ENCODE peak calls at places on chromosome 17, in seven cellular contexts. One of them, this sample, is unnamed.
A peak's percentile ranks its signal among the peaks of the same experiment; 100 is the strongest.

GRCh38 chr17:13306310-13306962 is 288.6 kb upstream of the ELAC2 start:
- DNase-seq in OCI-M1: peak; percentile 98
- DNase-seq in right atrium auricular region: no peak
- DNase-seq in activated CD4-positive, alpha-beta T cell treated with anti-CD3 and anti-CD28 coated beads, Interleukin-2, amount 10 ng/mL, durations not matched to agents 24 days and 14 days: peak; percentile 59
- DNase-seq in NCI-H446: no peak
- DNase-seq in stomach: no peak
- DNase-seq in IMR-90: peak; percentile 84
- DNase-seq in this sample: no peak

GRCh38 chr17:74605361-74605760 is 13.3 kb upstream of the CD300LD start:
- DNase-seq in OCI-M1: no peak
- DNase-seq in right atrium auricular region: peak; percentile 65
- DNase-seq in NCI-H446: peak; percentile 12
- DNase-seq in IMR-90: peak; percentile 41
- DNase-seq in activated CD4-positive, alpha-beta T cell treated with anti-CD3 and anti-CD28 coated beads, Interleukin-2, amount 10 ng/mL, durations not matched to agents 24 days and 14 days: no peak
- DNase-seq in stomach: no peak
- DNase-seq in this sample: no peak

GRCh38 chr17:66813314-66813713 is 21.6 kb upstream of the CACNG5 start:
- DNase-seq in IMR-90: no peak
- DNase-seq in activated CD4-positive, alpha-beta T cell treated with anti-CD3 and anti-CD28 coated beads, Interleukin-2, amount 10 ng/mL, durations not matched to agents 24 days and 14 days: no peak
- DNase-seq in OCI-M1: no peak
- DNase-seq in stomach: no peak
- DNase-seq in right atrium auricular region: no peak
- DNase-seq in NCI-H446: no peak
- DNase-seq in this sample: no peak

GRCh38 chr17:75830168-75831031 is 13.8 kb downstream of the UNC13D start:
- DNase-seq in stomach: no peak
- DNase-seq in OCI-M1: no peak
- DNase-seq in activated CD4-positive, alpha-beta T cell treated with anti-CD3 and anti-CD28 coated beads, Interleukin-2, amount 10 ng/mL, durations not matched to agents 24 days and 14 days: peak; percentile 78
- DNase-seq in NCI-H446: no peak
- DNase-seq in IMR-90: no peak
- DNase-seq in right atrium auricular region: no peak
- DNase-seq in this sample: no peak

GRCh38 chr17:59427425-59427921 is 96.0 kb downstream of the YPEL2 start:
- DNase-seq in OCI-M1: no peak
- DNase-seq in IMR-90: peak; percentile 45
- DNase-seq in activated CD4-positive, alpha-beta T cell treated with anti-CD3 and anti-CD28 coated beads, Interleukin-2, amount 10 ng/mL, durations not matched to agents 24 days and 14 days: peak; percentile 61
- DNase-seq in stomach: no peak
- DNase-seq in right atrium auricular region: no peak
- DNase-seq in NCI-H446: no peak
- DNase-seq in this sample: no peak

GRCh38 chr17:29089601-29090044 is 46.7 kb downstream of the PIPOX start:
- DNase-seq in right atrium auricular region: no peak
- DNase-seq in activated CD4-positive, alpha-beta T cell treated with anti-CD3 and anti-CD28 coated beads, Interleukin-2, amount 10 ng/mL, durations not matched to agents 24 days and 14 days: no peak
- DNase-seq in IMR-90: no peak
- DNase-seq in OCI-M1: no peak
- DNase-seq in stomach: no peak
- DNase-seq in NCI-H446: no peak
- DNase-seq in this sample: no peak

GRCh38 chr17:28763804-28764266 is 20.0 kb downstream of the TRAF4 start:
- DNase-seq in stomach: peak; percentile 85
- DNase-seq in NCI-H446: peak; percentile 58
- DNase-seq in IMR-90: peak; percentile 74
- DNase-seq in activated CD4-positive, alpha-beta T cell treated with anti-CD3 and anti-CD28 coated beads, Interleukin-2, amount 10 ng/mL, durations not matched to agents 24 days and 14 days: peak; percentile 93
- DNase-seq in OCI-M1: peak; percentile 94
- DNase-seq in right atrium auricular region: peak; percentile 92
- DNase-seq in this sample: peak; percentile 73

GRCh38 chr17:80527016-80527645 is 17.5 kb upstream of the RPTOR start:
- DNase-seq in stomach: no peak
- DNase-seq in OCI-M1: no peak
- DNase-seq in NCI-H446: no peak
- DNase-seq in right atrium auricular region: no peak
- DNase-seq in activated CD4-positive, alpha-beta T cell treated with anti-CD3 and anti-CD28 coated beads, Interleukin-2, amount 10 ng/mL, durations not matched to agents 24 days and 14 days: no peak
- DNase-seq in IMR-90: peak; percentile 62
- DNase-seq in this sample: no peak

GRCh38 chr17:82536220-82537201 is 17.0 kb downstream of the FOXK2 start:
- DNase-seq in IMR-90: peak; percentile 86
- DNase-seq in OCI-M1: no peak
- DNase-seq in right atrium auricular region: no peak
- DNase-seq in NCI-H446: no peak
- DNase-seq in activated CD4-positive, alpha-beta T cell treated with anti-CD3 and anti-CD28 coated beads, Interleukin-2, amount 10 ng/mL, durations not matched to agents 24 days and 14 days: no peak
- DNase-seq in stomach: peak; percentile 45
- DNase-seq in this sample: no peak

GRCh38 chr17:75877752-75878173 is 618 bp downstream of the TRIM47 start:
- DNase-seq in OCI-M1: peak; percentile 69
- DNase-seq in activated CD4-positive, alpha-beta T cell treated with anti-CD3 and anti-CD28 coated beads, Interleukin-2, amount 10 ng/mL, durations not matched to agents 24 days and 14 days: peak; percentile 94
- DNase-seq in NCI-H446: no peak
- DNase-seq in IMR-90: peak; percentile 71
- DNase-seq in stomach: peak; percentile 86
- DNase-seq in right atrium auricular region: no peak
- DNase-seq in this sample: peak; percentile 83

GRCh38 chr17:50064253-50064991 is 8.5 kb downstream of the ITGA3 start:
- DNase-seq in NCI-H446: no peak
- DNase-seq in IMR-90: peak; percentile 97
- DNase-seq in right atrium auricular region: peak; percentile 63
- DNase-seq in stomach: no peak
- DNase-seq in activated CD4-positive, alpha-beta T cell treated with anti-CD3 and anti-CD28 coated beads, Interleukin-2, amount 10 ng/mL, durations not matched to agents 24 days and 14 days: no peak
- DNase-seq in OCI-M1: no peak
- DNase-seq in this sample: no peak

GRCh38 chr17:80691784-80692183 is 147.1 kb downstream of the RPTOR start:
- DNase-seq in IMR-90: no peak
- DNase-seq in activated CD4-positive, alpha-beta T cell treated with anti-CD3 and anti-CD28 coated beads, Interleukin-2, amount 10 ng/mL, durations not matched to agents 24 days and 14 days: no peak
- DNase-seq in stomach: no peak
- DNase-seq in NCI-H446: no peak
- DNase-seq in OCI-M1: no peak
- DNase-seq in right atrium auricular region: no peak
- DNase-seq in this sample: no peak

GRCh38 chr17:79400989-79401703 is 209.7 kb downstream of the RBFOX3 start:
- DNase-seq in NCI-H446: peak; percentile 26
- DNase-seq in OCI-M1: peak; percentile 81
- DNase-seq in right atrium auricular region: peak; percentile 70
- DNase-seq in stomach: peak; percentile 77
- DNase-seq in activated CD4-positive, alpha-beta T cell treated with anti-CD3 and anti-CD28 coated beads, Interleukin-2, amount 10 ng/mL, durations not matched to agents 24 days and 14 days: peak; percentile 93
- DNase-seq in IMR-90: peak; percentile 36
- DNase-seq in this sample: peak; percentile 67

GRCh38 chr17:61670691-61671090 is 79.7 kb upstream of the NACA2 start:
- DNase-seq in stomach: no peak
- DNase-seq in IMR-90: no peak
- DNase-seq in right atrium auricular region: no peak
- DNase-seq in activated CD4-positive, alpha-beta T cell treated with anti-CD3 and anti-CD28 coated beads, Interleukin-2, amount 10 ng/mL, durations not matched to agents 24 days and 14 days: no peak
- DNase-seq in OCI-M1: no peak
- DNase-seq in NCI-H446: no peak
- DNase-seq in this sample: no peak

GRCh38 chr17:74531231-74531761 is at the start of gene CD300LB:
- DNase-seq in stomach: peak; percentile 24
- DNase-seq in right atrium auricular region: peak; percentile 54
- DNase-seq in activated CD4-positive, alpha-beta T cell treated with anti-CD3 and anti-CD28 coated beads, Interleukin-2, amount 10 ng/mL, durations not matched to agents 24 days and 14 days: no peak
- DNase-seq in NCI-H446: no peak
- DNase-seq in OCI-M1: no peak
- DNase-seq in IMR-90: no peak
- DNase-seq in this sample: peak; percentile 42

GRCh38 chr17:39782481-39782880 is 44.7 kb downstream of the GRB7 start:
- DNase-seq in IMR-90: peak; percentile 8
- DNase-seq in activated CD4-positive, alpha-beta T cell treated with anti-CD3 and anti-CD28 coated beads, Interleukin-2, amount 10 ng/mL, durations not matched to agents 24 days and 14 days: no peak
- DNase-seq in right atrium auricular region: no peak
- DNase-seq in NCI-H446: no peak
- DNase-seq in stomach: no peak
- DNase-seq in OCI-M1: peak; percentile 83
- DNase-seq in this sample: no peak

GRCh38 chr17:60908324-60908723 is 230.7 kb downstream of the BCAS3 start:
- DNase-seq in OCI-M1: no peak
- DNase-seq in activated CD4-positive, alpha-beta T cell treated with anti-CD3 and anti-CD28 coated beads, Interleukin-2, amount 10 ng/mL, durations not matched to agents 24 days and 14 days: no peak
- DNase-seq in right atrium auricular region: no peak
- DNase-seq in stomach: no peak
- DNase-seq in IMR-90: no peak
- DNase-seq in NCI-H446: no peak
- DNase-seq in this sample: no peak

GRCh38 chr17:31442860-31443259 is 51.4 kb downstream of the RAB11FIP4 start:
- DNase-seq in IMR-90: no peak
- DNase-seq in stomach: no peak
- DNase-seq in NCI-H446: no peak
- DNase-seq in right atrium auricular region: no peak
- DNase-seq in activated CD4-positive, alpha-beta T cell treated with anti-CD3 and anti-CD28 coated beads, Interleukin-2, amount 10 ng/mL, durations not matched to agents 24 days and 14 days: no peak
- DNase-seq in OCI-M1: no peak
- DNase-seq in this sample: no peak

GRCh38 chr17:46863383-46864121 is 12.2 kb downstream of the WNT9B start:
- DNase-seq in IMR-90: no peak
- DNase-seq in activated CD4-positive, alpha-beta T cell treated with anti-CD3 and anti-CD28 coated beads, Interleukin-2, amount 10 ng/mL, durations not matched to agents 24 days and 14 days: no peak
- DNase-seq in OCI-M1: no peak
- DNase-seq in right atrium auricular region: no peak
- DNase-seq in NCI-H446: no peak
- DNase-seq in stomach: no peak
- DNase-seq in this sample: no peak

GRCh38 chr17:80349437-80350160 is 65.4 kb upstream of the ENDOV start:
- DNase-seq in right atrium auricular region: no peak
- DNase-seq in OCI-M1: no peak
- DNase-seq in IMR-90: no peak
- DNase-seq in stomach: no peak
- DNase-seq in activated CD4-positive, alpha-beta T cell treated with anti-CD3 and anti-CD28 coated beads, Interleukin-2, amount 10 ng/mL, durations not matched to agents 24 days and 14 days: no peak
- DNase-seq in NCI-H446: no peak
- DNase-seq in this sample: no peak

GRCh38 chr17:75340636-75341035 is 51.4 kb upstream of the SLC25A19 start:
- DNase-seq in right atrium auricular region: no peak
- DNase-seq in IMR-90: no peak
- DNase-seq in OCI-M1: no peak
- DNase-seq in NCI-H446: peak; percentile 41
- DNase-seq in stomach: no peak
- DNase-seq in activated CD4-positive, alpha-beta T cell treated with anti-CD3 and anti-CD28 coated beads, Interleukin-2, amount 10 ng/mL, durations not matched to agents 24 days and 14 days: no peak
- DNase-seq in this sample: no peak

GRCh38 chr17:1736348-1737281 is 6.1 kb upstream of the SERPINF2 start:
- DNase-seq in activated CD4-positive, alpha-beta T cell treated with anti-CD3 and anti-CD28 coated beads, Interleukin-2, amount 10 ng/mL, durations not matched to agents 24 days and 14 days: peak; percentile 70
- DNase-seq in IMR-90: peak; percentile 83
- DNase-seq in stomach: peak; percentile 46
- DNase-seq in NCI-H446: no peak
- DNase-seq in right atrium auricular region: no peak
- DNase-seq in OCI-M1: peak; percentile 68
- DNase-seq in this sample: peak; percentile 95

GRCh38 chr17:27585153-27585681 is 45.8 kb upstream of the LGALS9 start:
- DNase-seq in right atrium auricular region: no peak
- DNase-seq in IMR-90: no peak
- DNase-seq in NCI-H446: no peak
- DNase-seq in OCI-M1: no peak
- DNase-seq in activated CD4-positive, alpha-beta T cell treated with anti-CD3 and anti-CD28 coated beads, Interleukin-2, amount 10 ng/mL, durations not matched to agents 24 days and 14 days: no peak
- DNase-seq in stomach: no peak
- DNase-seq in this sample: no peak

GRCh38 chr17:60151355-60151754 is 1.6 kb downstream of the CA4 start:
- DNase-seq in IMR-90: no peak
- DNase-seq in stomach: no peak
- DNase-seq in NCI-H446: no peak
- DNase-seq in right atrium auricular region: no peak
- DNase-seq in OCI-M1: no peak
- DNase-seq in activated CD4-positive, alpha-beta T cell treated with anti-CD3 and anti-CD28 coated beads, Interleukin-2, amount 10 ng/mL, durations not matched to agents 24 days and 14 days: peak; percentile 71
- DNase-seq in this sample: no peak

GRCh38 chr17:78748730-78749317 is 33.2 kb downstream of the CYTH1 start:
- DNase-seq in NCI-H446: no peak
- DNase-seq in stomach: peak; percentile 62
- DNase-seq in activated CD4-positive, alpha-beta T cell treated with anti-CD3 and anti-CD28 coated beads, Interleukin-2, amount 10 ng/mL, durations not matched to agents 24 days and 14 days: peak; percentile 95
- DNase-seq in OCI-M1: peak; percentile 92
- DNase-seq in IMR-90: peak; percentile 24
- DNase-seq in right atrium auricular region: peak; percentile 83
- DNase-seq in this sample: peak; percentile 74

GRCh38 chr17:8235676-8236075 is 12.2 kb downstream of the CTC1 start:
- DNase-seq in IMR-90: no peak
- DNase-seq in activated CD4-positive, alpha-beta T cell treated with anti-CD3 and anti-CD28 coated beads, Interleukin-2, amount 10 ng/mL, durations not matched to agents 24 days and 14 days: no peak
- DNase-seq in right atrium auricular region: no peak
- DNase-seq in NCI-H446: no peak
- DNase-seq in OCI-M1: no peak
- DNase-seq in stomach: no peak
- DNase-seq in this sample: no peak

GRCh38 chr17:10305336-10306096 is 67.3 kb downstream of the MYH13 start:
- DNase-seq in NCI-H446: no peak
- DNase-seq in activated CD4-positive, alpha-beta T cell treated with anti-CD3 and anti-CD28 coated beads, Interleukin-2, amount 10 ng/mL, durations not matched to agents 24 days and 14 days: no peak
- DNase-seq in IMR-90: no peak
- DNase-seq in OCI-M1: no peak
- DNase-seq in stomach: no peak
- DNase-seq in right atrium auricular region: no peak
- DNase-seq in this sample: no peak

GRCh38 chr17:7439462-7440112 is at the start of gene FGF11:
- DNase-seq in right atrium auricular region: no peak
- DNase-seq in stomach: no peak
- DNase-seq in OCI-M1: peak; percentile 33
- DNase-seq in IMR-90: no peak
- DNase-seq in activated CD4-positive, alpha-beta T cell treated with anti-CD3 and anti-CD28 coated beads, Interleukin-2, amount 10 ng/mL, durations not matched to agents 24 days and 14 days: peak; percentile 76
- DNase-seq in NCI-H446: no peak
- DNase-seq in this sample: no peak

GRCh38 chr17:74923538-74924249 is 379 bp upstream of the OTOP2 start:
- DNase-seq in activated CD4-positive, alpha-beta T cell treated with anti-CD3 and anti-CD28 coated beads, Interleukin-2, amount 10 ng/mL, durations not matched to agents 24 days and 14 days: peak; percentile 93
- DNase-seq in OCI-M1: peak; percentile 70
- DNase-seq in NCI-H446: peak; percentile 13
- DNase-seq in right atrium auricular region: peak; percentile 61
- DNase-seq in stomach: peak; percentile 81
- DNase-seq in IMR-90: peak; percentile 27
- DNase-seq in this sample: peak; percentile 73

GRCh38 chr17:74545456-74546230 is at the start of gene CD300C:
- DNase-seq in IMR-90: no peak
- DNase-seq in OCI-M1: peak; percentile 17
- DNase-seq in stomach: no peak
- DNase-seq in right atrium auricular region: no peak
- DNase-seq in NCI-H446: no peak
- DNase-seq in activated CD4-positive, alpha-beta T cell treated with anti-CD3 and anti-CD28 coated beads, Interleukin-2, amount 10 ng/mL, durations not matched to agents 24 days and 14 days: peak; percentile 62
- DNase-seq in this sample: no peak

GRCh38 chr17:76472258-76472645 is 4.8 kb downstream of the AANAT start:
- DNase-seq in right atrium auricular region: no peak
- DNase-seq in NCI-H446: no peak
- DNase-seq in IMR-90: no peak
- DNase-seq in activated CD4-positive, alpha-beta T cell treated with anti-CD3 and anti-CD28 coated beads, Interleukin-2, amount 10 ng/mL, durations not matched to agents 24 days and 14 days: no peak
- DNase-seq in OCI-M1: no peak
- DNase-seq in stomach: no peak
- DNase-seq in this sample: no peak

GRCh38 chr17:66682293-66682692 is 152.6 kb upstream of the CACNG5 start:
- DNase-seq in right atrium auricular region: no peak
- DNase-seq in OCI-M1: no peak
- DNase-seq in activated CD4-positive, alpha-beta T cell treated with anti-CD3 and anti-CD28 coated beads, Interleukin-2, amount 10 ng/mL, durations not matched to agents 24 days and 14 days: no peak
- DNase-seq in IMR-90: no peak
- DNase-seq in NCI-H446: no peak
- DNase-seq in stomach: no peak
- DNase-seq in this sample: no peak

GRCh38 chr17:51322390-51323029 is 62.2 kb downstream of the UTP18 start:
- DNase-seq in stomach: no peak
- DNase-seq in activated CD4-positive, alpha-beta T cell treated with anti-CD3 and anti-CD28 coated beads, Interleukin-2, amount 10 ng/mL, durations not matched to agents 24 days and 14 days: peak; percentile 60
- DNase-seq in NCI-H446: peak; percentile 56
- DNase-seq in IMR-90: peak; percentile 7
- DNase-seq in OCI-M1: peak; percentile 81
- DNase-seq in right atrium auricular region: no peak
- DNase-seq in this sample: no peak

GRCh38 chr17:19531780-19532501 is 1.7 kb upstream of the SLC47A1 start:
- DNase-seq in stomach: no peak
- DNase-seq in right atrium auricular region: no peak
- DNase-seq in IMR-90: no peak
- DNase-seq in NCI-H446: no peak
- DNase-seq in activated CD4-positive, alpha-beta T cell treated with anti-CD3 and anti-CD28 coated beads, Interleukin-2, amount 10 ng/mL, durations not matched to agents 24 days and 14 days: no peak
- DNase-seq in OCI-M1: no peak
- DNase-seq in this sample: no peak

GRCh38 chr17:66893382-66893781 is 58.5 kb downstream of the CACNG5 start:
- DNase-seq in IMR-90: peak; percentile 4
- DNase-seq in activated CD4-positive, alpha-beta T cell treated with anti-CD3 and anti-CD28 coated beads, Interleukin-2, amount 10 ng/mL, durations not matched to agents 24 days and 14 days: no peak
- DNase-seq in OCI-M1: no peak
- DNase-seq in stomach: no peak
- DNase-seq in right atrium auricular region: no peak
- DNase-seq in NCI-H446: no peak
- DNase-seq in this sample: no peak

GRCh38 chr17:15782809-15783208 is 50.7 kb downstream of the TBC1D26 start:
- DNase-seq in NCI-H446: no peak
- DNase-seq in activated CD4-positive, alpha-beta T cell treated with anti-CD3 and anti-CD28 coated beads, Interleukin-2, amount 10 ng/mL, durations not matched to agents 24 days and 14 days: peak; percentile 60
- DNase-seq in OCI-M1: no peak
- DNase-seq in IMR-90: no peak
- DNase-seq in right atrium auricular region: no peak
- DNase-seq in stomach: peak; percentile 45
- DNase-seq in this sample: no peak